ENCODE peak calls at places on chromosome 17, in five cellular contexts. V, N, E, F and U are unnamed samples.

GRCh38 chr17:38324141-38324540 is 19.6 kb downstream of the GPR179 start:
- DNase-seq in V (no peak), N (peak; percentile 47), E (no peak), F (no peak), U (no peak)

GRCh38 chr17:8288336-8289102 is at the start of gene RANGRF:
- DNase-seq in V (no peak), N (peak; percentile 99), E (peak; percentile 92), F (peak; percentile 80), U (peak; percentile 73)

GRCh38 chr17:44804301-44805061 is 25.6 kb downstream of the GJC1 start:
- DNase-seq in V (no peak), N (no peak), E (no peak), F (no peak), U (no peak)

GRCh38 chr17:73976147-73976546 is 227.3 kb upstream of the RPL38 start:
- DNase-seq in V (no peak), N (peak; percentile 44), E (no peak), F (no peak), U (no peak)

GRCh38 chr17:46045639-46046038 is 46.6 kb downstream of the STH start:
- DNase-seq in V (no peak), N (no peak), E (no peak), F (no peak), U (no peak)

GRCh38 chr17:19728114-19728495 is 11.7 kb upstream of the SLC47A2 start:
- DNase-seq in V (peak; percentile 67), N (peak; percentile 45), E (peak; percentile 89), F (peak; percentile 89), U (no peak)

GRCh38 chr17:73163043-73163442 is 1.8 kb upstream of the SSTR2 start:
- DNase-seq in V (no peak), N (no peak), E (no peak), F (no peak), U (no peak)

GRCh38 chr17:81437221-81437651 is 42.0 kb downstream of the BAHCC1 start:
- DNase-seq in V (no peak), N (no peak), E (no peak), F (no peak), U (no peak)

GRCh38 chr17:77640916-77641605 is 317.4 kb upstream of the TNRC6C start:
- DNase-seq in V (no peak), N (no peak), E (no peak), F (no peak), U (no peak)

GRCh38 chr17:77423589-77424451 is 283.1 kb downstream of the SEC14L1 start:
- DNase-seq in V (peak; percentile 93), N (no peak), E (peak; percentile 83), F (peak; percentile 83), U (no peak)

GRCh38 chr17:74957935-74958549 is 14.5 kb downstream of the HID1 start:
- DNase-seq in V (no peak), N (peak; percentile 99), E (peak; percentile 83), F (peak; percentile 58), U (peak; percentile 60)

GRCh38 chr17:67186782-67187181 is 58.2 kb downstream of the HELZ start:
- DNase-seq in V (no peak), N (no peak), E (no peak), F (no peak), U (no peak)

GRCh38 chr17:2259769-2260536 is 43.6 kb downstream of the SMG6 start:
- DNase-seq in V (no peak), N (no peak), E (no peak), F (no peak), U (peak; percentile 16)

GRCh38 chr17:54426287-54426886 is 474.3 kb upstream of the TOM1L1 start:
- DNase-seq in V (no peak), N (peak; percentile 60), E (no peak), F (no peak), U (no peak)
- H3K9me3 ChIP-seq in V (no peaks in the 10 kb centered on the region), N (peaks cover 23% of the 10 kb centered on the region), E (no peaks in the 10 kb centered on the region), F (no peaks in the 10 kb centered on the region), U (no peaks in the 10 kb centered on the region)

DNA sequence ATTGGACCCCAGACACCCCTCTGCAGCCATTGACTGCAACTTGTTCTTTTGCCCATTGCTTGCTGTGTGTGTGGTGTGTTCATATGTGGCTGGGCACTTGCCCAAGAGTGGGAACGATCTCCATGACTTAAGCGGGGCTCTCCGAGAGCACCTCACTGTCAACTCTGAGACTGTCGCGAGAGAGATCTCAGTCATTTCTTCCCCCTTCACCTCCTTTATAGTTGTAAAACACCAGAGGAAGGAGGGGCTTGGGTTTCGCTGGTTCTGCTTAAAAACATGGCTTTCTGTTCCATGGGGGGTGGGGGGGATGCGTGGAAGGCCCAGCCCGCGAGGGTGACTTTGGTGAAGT is 7.4 kb downstream of the PHOSPHO1 start:
- DNase-seq in V (no peak), N (peak; percentile 66), E (no peak), F (no peak), U (no peak)
- H3K9me3 ChIP-seq in V (peaks cover 6% of the 10 kb centered on the region), N (no peaks in the 10 kb centered on the region), E (no peaks in the 10 kb centered on the region), F (no peaks in the 10 kb centered on the region), U (no peaks in the 10 kb centered on the region)

GRCh38 chr17:3813171-3813570 is 12.2 kb upstream of the ITGAE start:
- DNase-seq in V (no peak), N (no peak), E (no peak), F (no peak), U (no peak)

GRCh38 chr17:3810019-3810418 is 9.0 kb upstream of the ITGAE start:
- DNase-seq in V (no peak), N (no peak), E (no peak), F (no peak), U (no peak)

GRCh38 chr17:3812771-3813170 is 11.8 kb upstream of the ITGAE start:
- DNase-seq in V (no peak), N (no peak), E (no peak), F (no peak), U (no peak)

GRCh38 chr17:3814361-3814760 is 13.4 kb upstream of the ITGAE start:
- DNase-seq in V (no peak), N (no peak), E (no peak), F (no peak), U (no peak)

DNA sequence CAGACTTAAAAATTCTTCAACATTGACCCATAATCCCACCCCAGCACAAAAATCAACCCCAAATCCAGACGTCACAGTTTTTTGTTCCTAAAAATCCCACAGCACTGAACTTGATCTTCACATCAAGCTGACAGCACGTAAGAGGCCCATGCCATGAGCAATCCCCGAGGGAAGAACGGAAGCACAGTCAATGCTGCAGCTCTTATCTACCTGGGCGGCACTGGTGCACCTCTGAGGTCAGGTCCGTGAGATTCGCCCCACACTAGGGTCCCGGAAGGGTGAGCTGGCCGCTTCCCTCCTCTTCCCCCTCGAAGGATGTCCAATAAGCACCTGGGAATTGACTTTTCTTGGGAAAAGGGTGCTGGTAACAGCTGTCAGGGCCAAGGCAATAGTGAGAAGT is 11.3 kb upstream of the ITGAE start:
- DNase-seq in V (no peak), N (no peak), E (no peak), F (no peak), U (no peak)
- H3K9me3 ChIP-seq in V (no peaks in the 10 kb centered on the region), N (no peaks in the 10 kb centered on the region), E (no peaks in the 10 kb centered on the region), F (no peaks in the 10 kb centered on the region), U (no peaks in the 10 kb centered on the region)

GRCh38 chr17:21679256-21680146 is 12.8 kb upstream of the KCNJ18 start:
- DNase-seq in V (no peak), N (no peak), E (peak; percentile 49), F (no peak), U (no peak)

GRCh38 chr17:21680366-21680765 is 12.0 kb upstream of the KCNJ18 start:
- DNase-seq in V (no peak), N (no peak), E (peak; percentile 51), F (no peak), U (no peak)

GRCh38 chr17:21677911-21678310 is 14.4 kb upstream of the KCNJ18 start:
- DNase-seq in V (no peak), N (no peak), E (peak; percentile 38), F (no peak), U (no peak)

GRCh38 chr17:21677126-21677910 is 15.0 kb upstream of the KCNJ18 start:
- DNase-seq in V (no peak), N (no peak), E (peak; percentile 41), F (no peak), U (no peak)

GRCh38 chr17:21678451-21679081 is 13.8 kb upstream of the KCNJ18 start:
- DNase-seq in V (no peak), N (no peak), E (peak; percentile 50), F (no peak), U (no peak)
- H3K9me3 ChIP-seq in V (peaks cover 94% of the 10 kb centered on the region), N (peaks cover 12% of the 10 kb centered on the region), E (peaks cover 10% of the 10 kb centered on the region), F (no peaks in the 10 kb centered on the region), U (no peaks in the 10 kb centered on the region)

GRCh38 chr17:835263-835662 is 53.1 kb downstream of the MRM3 start:
- DNase-seq in V (peak; percentile 90), N (peak; percentile 76), E (no peak), F (no peak), U (no peak)
- H3K9me3 ChIP-seq in V (peaks cover 20% of the 10 kb centered on the region), N (no peaks in the 10 kb centered on the region), E (no peaks in the 10 kb centered on the region), F (no peaks in the 10 kb centered on the region), U (no peaks in the 10 kb centered on the region)

GRCh38 chr17:82947051-82947991 is 107.5 kb upstream of the ZNF750 start:
- DNase-seq in V (no peak), N (no peak), E (no peak), F (no peak), U (no peak)
- H3K9me3 ChIP-seq in V (peaks cover 64% of the 10 kb centered on the region), N (peaks cover 92% of the 10 kb centered on the region), E (peaks cover 36% of the 10 kb centered on the region), F (peaks cover 28% of the 10 kb centered on the region), U (peaks cover 11% of the 10 kb centered on the region)

GRCh38 chr17:22506861-22507260 is 814.5 kb downstream of the KCNJ18 start:
- DNase-seq in V (no peak), N (no peak), E (no peak), F (no peak), U (no peak)
- H3K9me3 ChIP-seq in V (peaks cover 56% of the 10 kb centered on the region), N (peaks cover 68% of the 10 kb centered on the region), E (peaks cover 34% of the 10 kb centered on the region), F (no peaks in the 10 kb centered on the region), U (no peaks in the 10 kb centered on the region)

DNA sequence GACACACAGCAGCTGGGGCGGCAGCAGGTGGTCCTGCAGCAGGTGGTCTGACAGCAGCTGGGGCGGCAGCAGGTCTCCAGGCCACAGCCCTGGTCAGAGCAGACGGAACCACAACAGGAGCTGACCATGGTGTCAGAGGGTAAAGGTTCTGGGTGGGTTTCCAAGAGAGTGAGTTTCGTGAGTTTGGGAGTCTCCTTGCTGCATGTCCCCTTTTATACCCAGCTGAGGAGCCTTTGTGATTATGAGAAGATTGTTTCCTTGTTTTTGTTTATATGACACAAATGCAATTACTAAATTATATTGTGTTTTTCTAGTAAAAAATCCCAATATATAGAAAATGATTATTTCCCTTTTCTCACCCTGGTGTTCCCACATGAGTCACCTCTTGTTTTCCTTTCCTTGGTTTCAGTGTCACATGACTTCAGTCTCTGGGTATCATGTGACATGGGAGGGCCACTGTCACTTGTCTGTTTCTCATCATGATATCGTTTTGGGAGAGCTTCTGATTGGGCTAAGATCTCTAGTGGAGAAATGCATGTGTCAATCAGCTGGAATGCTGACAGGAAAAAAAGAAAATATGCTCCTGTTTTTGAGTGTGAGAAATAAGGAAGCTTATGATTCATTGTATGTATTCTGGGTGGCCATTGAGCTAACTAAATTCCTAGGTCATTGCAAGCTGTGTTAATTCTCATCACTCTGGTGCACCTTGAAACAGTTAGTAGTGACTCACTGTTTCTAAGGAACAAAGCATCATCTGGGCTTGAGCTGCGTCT is at the start of gene KRTAP4-6:
- DNase-seq in V (peak; percentile 29), N (no peak), E (no peak), F (no peak), U (no peak)
- H3K9me3 ChIP-seq in V (peaks cover 18% of the 10 kb centered on the region), N (peaks cover 5% of the 10 kb centered on the region), E (peaks cover 8% of the 10 kb centered on the region), F (no peaks in the 10 kb centered on the region), U (peaks cover 5% of the 10 kb centered on the region)

GRCh38 chr17:56925088-56925487 is 11.2 kb upstream of the TRIM25 start:
- DNase-seq in V (no peak), N (no peak), E (no peak), F (no peak), U (no peak)
- H3K9me3 ChIP-seq in V (peaks cover 4% of the 10 kb centered on the region), N (peaks cover 37% of the 10 kb centered on the region), E (no peaks in the 10 kb centered on the region), F (no peaks in the 10 kb centered on the region), U (no peaks in the 10 kb centered on the region)